ENCODE peak calls at places on chromosomes 16 and 17, in four cellular contexts. O is effector CD4-positive, alpha-beta T cell; H is T-helper 1 cell; W is nucleus accumbens. F is an unnamed sample.

GRCh38 chr17:1484586-1485310 is 7.7 kb downstream of the MYO1C start:
- DNase-seq in O (peak), H (peak), W (no peak), F (peak)

GRCh38 chr17:61715348-61715747 is 124.3 kb upstream of the NACA2 start:
- DNase-seq in O (no peak), H (no peak), W (no peak), F (no peak)

GRCh38 chr16:82363026-82363816 is 193.2 kb upstream of the MPHOSPH6 start:
- DNase-seq in O (no peak), H (no peak), W (no peak), F (no peak)

GRCh38 chr16:17471745-17472075 is 950 bp upstream of the XYLT1 start:
- DNase-seq in O (no peak), H (no peak), W (no peak), F (no peak)

GRCh38 chr17:4986951-4987766 is at the start of gene CAMTA2:
- DNase-seq in O (peak), H (peak), W (peak), F (peak)

GRCh38 chr17:46978489-46979022 is 497 bp downstream of the RPRML start:
- DNase-seq in O (no peak), H (no peak), W (no peak), F (no peak)

GRCh38 chr17:521561-522325 is 169.1 kb upstream of the RPH3AL start:
- DNase-seq in O (no peak), H (no peak), W (no peak), F (no peak)

GRCh38 chr17:17876959-17877547 is 40.3 kb upstream of the SREBF1 start:
- DNase-seq in O (no peak), H (no peak), W (no peak), F (no peak)

GRCh38 chr16:12262454-12263180 is 286.1 kb downstream of the SNX29 start:
- DNase-seq in O (no peak), H (no peak), W (no peak), F (no peak)

GRCh38 chr17:78879679-78880186 is 23.3 kb downstream of the CEP295NL start:
- DNase-seq in O (no peak), H (no peak), W (peak), F (no peak)

GRCh38 chr16:10776280-10776679 is 32.6 kb downstream of the NUBP1 start:
- DNase-seq in O (no peak), H (no peak), W (no peak), F (peak)

GRCh38 chr17:78999947-79000395 is 9.6 kb downstream of the CANT1 start:
- DNase-seq in O (no peak), H (no peak), W (no peak), F (no peak)

GRCh38 chr17:16989230-16989952 is 17.5 kb upstream of the TNFRSF13B start:
- DNase-seq in O (no peak), H (no peak), W (no peak), F (peak)

GRCh38 chr17:9512323-9513168 is 63.1 kb downstream of the STX8 start:
- DNase-seq in O (no peak), H (no peak), W (no peak), F (no peak)

GRCh38 chr16:53498984-53499383 is 4.0 kb downstream of the AKTIP start:
- DNase-seq in O (no peak), H (no peak), W (no peak), F (no peak)

GRCh38 chr17:74249966-74250365 is 24.1 kb upstream of the DNAI2 start:
- DNase-seq in O (no peak), H (no peak), W (no peak), F (no peak)

GRCh38 chr17:50152736-50153135 is 2.3 kb upstream of the PPP1R9B start:
- DNase-seq in O (no peak), H (no peak), W (no peak), F (no peak)

GRCh38 chr17:61809816-61810392 is 53.4 kb downstream of the BRIP1 start:
- DNase-seq in O (no peak), H (no peak), W (no peak), F (no peak)

GRCh38 chr16:87323727-87324410 is 6.7 kb upstream of the C16orf95 start:
- DNase-seq in O (no peak), H (no peak), W (no peak), F (no peak)

GRCh38 chr16:85611455-85612190 is 1.5 kb upstream of the GSE1 start:
- DNase-seq in O (no peak), H (peak), W (peak), F (peak)

GRCh38 chr16:81565633-81566032 is 121.0 kb downstream of the CMIP start:
- DNase-seq in O (no peak), H (no peak), W (no peak), F (no peak)

GRCh38 chr17:40168262-40168832 is 8.9 kb upstream of the RAPGEFL1 start:
- DNase-seq in O (peak), H (peak), W (peak), F (no peak)

GRCh38 chr17:44444735-44445105 is 55.3 kb upstream of the ITGA2B start:
- DNase-seq in O (no peak), H (no peak), W (no peak), F (no peak)

GRCh38 chr17:17103160-17103559 is 60.9 kb downstream of the MPRIP start:
- DNase-seq in O (no peak), H (no peak), W (no peak), F (no peak)

GRCh38 chr16:48365030-48365600 is 20.1 kb downstream of the SIAH1 start:
- DNase-seq in O (no peak), H (no peak), W (no peak), F (no peak)

GRCh38 chr17:5580367-5580766 is 3.9 kb downstream of the NLRP1 start:
- DNase-seq in O (no peak), H (no peak), W (no peak), F (no peak)

GRCh38 chr17:33962857-33963655 is 292.0 kb upstream of the CCL2 start:
- DNase-seq in O (no peak), H (no peak), W (no peak), F (peak)

GRCh38 chr16:86609115-86609514 is 30.8 kb downstream of the FOXL1 start:
- DNase-seq in O (no peak), H (no peak), W (no peak), F (no peak)

GRCh38 chr16:89925596-89926079 is 2.5 kb downstream of the TUBB3 start:
- DNase-seq in O (no peak), H (no peak), W (no peak), F (no peak)

GRCh38 chr17:15442316-15443185 is 24.9 kb downstream of the CDRT4 start:
- DNase-seq in O (no peak), H (no peak), W (no peak), F (no peak)

GRCh38 chr17:71530227-71530626 is 590.6 kb upstream of the SOX9 start:
- DNase-seq in O (no peak), H (no peak), W (no peak), F (no peak)

GRCh38 chr17:77948690-77949114 is 9.8 kb upstream of the TNRC6C start:
- DNase-seq in O (no peak), H (no peak), W (peak), F (no peak)

GRCh38 chr17:36602030-36602737 is 801 bp downstream of the MRM1 start:
- DNase-seq in O (no peak), H (no peak), W (no peak), F (no peak)

GRCh38 chr16:4115209-4115940 is 867 bp downstream of the ADCY9 start:
- DNase-seq in O (peak), H (peak), W (peak), F (peak)

GRCh38 chr17:82782657-82783207 is 30.9 kb downstream of the TBCD start:
- DNase-seq in O (no peak), H (no peak), W (no peak), F (no peak)

GRCh38 chr17:50345443-50346312 is at the start of gene XYLT2:
- DNase-seq in O (peak), H (peak), W (peak), F (peak)

GRCh38 chr17:64155751-64156544 is 26.0 kb upstream of the ERN1 start:
- DNase-seq in O (no peak), H (no peak), W (peak), F (no peak)

GRCh38 chr17:74245145-74245817 is 28.8 kb upstream of the DNAI2 start:
- DNase-seq in O (no peak), H (no peak), W (peak), F (no peak)

GRCh38 chr17:10033982-10034381 is 128.9 kb upstream of the RCVRN start:
- DNase-seq in O (no peak), H (no peak), W (no peak), F (no peak)

F was measured in GM06990.